ENCODE peak calls at places on chromosomes 1 and 21, in five cellular contexts. A is activated T-cell treated with anti-CD3 and anti-CD28 coated beads for 24 hours; I is stimulated activated effector memory CD8-positive, alpha-beta T cell treated with anti-CD3 and anti-CD28 coated beads, Interleukin-12 subunit alpha, Interleukin-12 subunit beta, amount 100 ng/mL, for 72 hours; M is left colon; Q is T follicular helper cell. R is an unnamed sample.

GRCh38 chr1:30966690-30967369 is 58.3 kb upstream of the SDC3 start:
- DNase-seq in M (no peak), Q (no peak), A (no peak), I (no peak), R (no peak)

GRCh38 chr1:100479620-100480338 is 58.2 kb upstream of the GPR88 start:
- DNase-seq in Q (no peak), A (no peak), M (no peak), I (no peak), R (no peak)

GRCh38 chr1:10674222-10674621 is 122.2 kb downstream of the CASZ1 start:
- DNase-seq in A (no peak), M (no peak), Q (no peak), I (no peak), R (no peak)

GRCh38 chr1:215043405-215043804 is 39.1 kb upstream of the KCNK2 start:
- DNase-seq in Q (no peak), A (no peak), I (no peak), M (no peak), R (no peak)

GRCh38 chr1:10935241-10935640 is 77.2 kb upstream of the TARDBP start:
- DNase-seq in Q (no peak), M (peak), A (no peak), I (no peak), R (peak)

GRCh38 chr1:165189011-165189410 is 167.5 kb downstream of the LMX1A start:
- DNase-seq in I (no peak), A (no peak), Q (no peak), M (no peak), R (no peak)

GRCh38 chr1:206706298-206706791 is 21.6 kb downstream of the MAPKAPK2 start:
- DNase-seq in Q (no peak), I (no peak), M (no peak), A (peak), R (no peak)

GRCh38 chr1:188489336-188490112 is 1660.8 kb downstream of the PLA2G4A start:
- DNase-seq in A (no peak), Q (no peak), M (no peak), I (no peak), R (no peak)

GRCh38 chr1:185860876-185861275 is 126.7 kb downstream of the HMCN1 start:
- DNase-seq in I (no peak), M (no peak), A (no peak), Q (no peak), R (no peak)

GRCh38 chr1:207971511-207972224 is 60.7 kb upstream of the CD34 start:
- DNase-seq in M (no peak), I (no peak), A (no peak), Q (no peak), R (no peak)

GRCh38 chr21:24583473-24583872 is 1023.8 kb downstream of the MRPL39 start:
- DNase-seq in A (no peak), M (no peak), I (no peak), Q (no peak), R (no peak)

GRCh38 chr1:6367381-6368007 is 26.1 kb downstream of the ACOT7 start:
- DNase-seq in A (no peak), Q (no peak), M (no peak), I (no peak), R (no peak)

GRCh38 chr1:205270764-205271163 is 43.0 kb downstream of the TMCC2 start:
- DNase-seq in Q (no peak), I (no peak), M (no peak), A (no peak), R (no peak)

GRCh38 chr21:40936771-40937261 is 89.9 kb upstream of the DSCAM start:
- DNase-seq in A (no peak), Q (no peak), I (no peak), M (no peak), R (no peak)

GRCh38 chr21:36235058-36235582 is 78.5 kb downstream of the DOP1B start:
- DNase-seq in Q (no peak), A (no peak), I (no peak), M (no peak), R (no peak)

GRCh38 chr1:35324486-35324885 is 56.0 kb downstream of the ZMYM4 start:
- DNase-seq in Q (no peak), A (no peak), I (no peak), M (no peak), R (no peak)

GRCh38 chr21:25953196-25953595 is 217.4 kb downstream of the APP start:
- DNase-seq in A (no peak), I (no peak), M (no peak), Q (no peak), R (no peak)

GRCh38 chr1:234221601-234222000 is 151.7 kb upstream of the COA6 start:
- DNase-seq in I (no peak), Q (no peak), A (no peak), M (no peak), R (no peak)

GRCh38 chr1:4658643-4659042 is 4.2 kb downstream of the AJAP1 start:
- DNase-seq in I (no peak), M (no peak), Q (no peak), A (no peak), R (no peak)

GRCh38 chr1:163320891-163321290 is 863 bp upstream of the NUF2 start:
- DNase-seq in M (no peak), I (no peak), Q (no peak), A (no peak), R (no peak)

GRCh38 chr1:161827786-161828185 is 61.7 kb downstream of the ATF6 start:
- DNase-seq in I (no peak), Q (no peak), A (no peak), M (no peak), R (no peak)

GRCh38 chr1:221768444-221769066 is 26.7 kb upstream of the DUSP10 start:
- DNase-seq in Q (no peak), A (no peak), I (no peak), M (no peak), R (no peak)

GRCh38 chr1:40692429-40692905 is 963 bp downstream of the NFYC start:
- DNase-seq in I (no peak), A (no peak), Q (no peak), M (no peak), R (no peak)

GRCh38 chr1:153697873-153698647 is 19.6 kb downstream of the NPR1 start:
- DNase-seq in A (no peak), I (no peak), M (no peak), Q (no peak), R (no peak)